ENCODE peak calls at places on chromosomes 5 and 9, in five cellular contexts. C is body of pancreas, O is K562, L is testis, N is tibial nerve. B is an unnamed sample.

GRCh38 chr5:126499742-126500396 is 76.7 kb downstream of the GRAMD2B start:
- DNase-seq in C (no peak), O (peak), L (no peak), N (no peak), B (no peak)

GRCh38 chr5:124685404-124685930 is 61.0 kb downstream of the ZNF608 start:
- DNase-seq in C (no peak), O (no peak), L (no peak), N (no peak), B (no peak)

GRCh38 chr9:91606255-91606995 is 182.8 kb upstream of the NFIL3 start:
- DNase-seq in C (peak), O (no peak), L (no peak), N (no peak), B (no peak)

GRCh38 chr9:94768766-94769165 is 42.3 kb downstream of the AOPEP start:
- DNase-seq in C (no peak), O (no peak), L (no peak), N (no peak), B (no peak)

GRCh38 chr5:308672-309271 is 12.7 kb upstream of the AHRR start:
- DNase-seq in C (no peak), O (no peak), L (no peak), N (no peak), B (no peak)

GRCh38 chr9:18829858-18830257 is 203.2 kb downstream of the SAXO1 start:
- DNase-seq in C (no peak), O (no peak), L (no peak), N (no peak), B (no peak)

GRCh38 chr9:93099551-93100264 is 3.7 kb downstream of the CARD19 start:
- DNase-seq in C (no peak), O (no peak), L (no peak), N (no peak), B (no peak)

GRCh38 chr5:133875179-133875578 is 93.2 kb downstream of the C5orf15 start:
- DNase-seq in C (no peak), O (no peak), L (no peak), N (no peak), B (no peak)

GRCh38 chr5:6994097-6994496 is 280.9 kb downstream of the TENT4A start:
- DNase-seq in C (no peak), O (no peak), L (no peak), N (no peak), B (no peak)

DNA sequence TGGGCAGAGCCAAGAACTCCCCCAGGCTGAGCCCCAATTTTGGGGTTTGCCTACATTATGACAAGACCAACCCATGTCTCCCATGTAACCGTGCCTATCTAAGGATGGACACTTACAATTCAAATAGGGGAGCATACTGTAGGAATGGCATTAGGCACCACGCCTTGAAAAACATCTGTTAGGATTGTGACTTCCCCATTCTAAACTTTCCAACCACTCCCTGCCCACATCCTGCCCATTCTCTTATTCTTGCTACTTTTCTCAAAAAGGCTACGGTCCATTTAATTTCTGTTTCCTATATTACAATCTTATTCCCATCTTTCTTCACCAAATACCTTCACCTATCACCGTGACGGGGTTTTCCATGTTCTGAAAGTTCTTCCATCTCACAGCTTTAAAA is 99.2 kb downstream of the LPAR1 start:
- DNase-seq in C (no peak), O (no peak), L (no peak), N (no peak), B (peak)
- H3K27ac ChIP-seq in C (no peak), O (no peak), L (no peak), N (no peak), B (no peak)

GRCh38 chr5:150153483-150153882 is 2.2 kb downstream of the PDGFRB start:
- DNase-seq in C (no peak), O (no peak), L (no peak), N (no peak), B (no peak)
- H3K27ac ChIP-seq in C (no peak), O (no peak), L (peak), N (peak), B (no peak)

GRCh38 chr9:133951265-133951664 is 40.9 kb downstream of the VAV2 start:
- DNase-seq in C (no peak), O (no peak), L (no peak), N (no peak), B (no peak)
- H3K27ac ChIP-seq in C (no peak), O (no peak), L (no peak), N (no peak), B (no peak)

DNA sequence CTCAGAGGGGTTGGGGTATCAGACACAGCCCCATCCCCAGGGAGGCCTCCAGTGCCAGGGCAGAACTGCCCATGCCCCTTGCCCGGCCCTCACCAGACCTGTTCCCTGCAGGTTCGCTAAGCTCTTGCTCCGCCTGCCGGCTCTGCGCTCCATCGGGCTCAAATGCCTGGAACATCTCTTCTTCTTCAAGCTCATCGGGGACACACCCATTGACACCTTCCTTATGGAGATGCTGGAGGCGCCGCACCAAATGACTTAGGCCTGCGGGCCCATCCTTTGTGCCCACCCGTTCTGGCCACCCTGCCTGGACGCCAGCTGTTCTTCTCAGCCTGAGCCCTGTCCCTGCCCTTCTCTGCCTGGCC is 110.1 kb downstream of the RXRA start:
- DNase-seq in C (no peak), O (no peak), L (no peak), N (no peak), B (no peak)
- H3K27ac ChIP-seq in C (peak), O (no peak), L (peak), N (peak), B (no peak)

B was measured in HL-60.